ENCODE peak calls at places on chromosomes 6 and 20, in six cellular contexts. One of them, this sample, is unnamed.

GRCh38 chr6:13308332-13308731 is 20.0 kb downstream of the TBC1D7 start:
- DNase-seq in SK-N-SH: no peak
- DNase-seq in GM12878: no peak
- DNase-seq in HepG2: no peak
- DNase-seq in K562: no peak
- DNase-seq in IMR-90: no peak
- DNase-seq in this sample: no peak

GRCh38 chr6:89782222-89782621 is 37.4 kb downstream of the MDN1 start:
- DNase-seq in IMR-90: no peak
- DNase-seq in HepG2: no peak
- DNase-seq in GM12878: no peak
- DNase-seq in SK-N-SH: no peak
- DNase-seq in K562: no peak
- DNase-seq in this sample: no peak

GRCh38 chr6:87899499-87900147 is 148.0 kb upstream of the SPACA1 start:
- DNase-seq in IMR-90: no peak
- DNase-seq in HepG2: peak; percentile 39
- DNase-seq in K562: no peak
- DNase-seq in SK-N-SH: no peak
- DNase-seq in GM12878: no peak
- DNase-seq in this sample: no peak

GRCh38 chr20:49319204-49319809 is 41.5 kb upstream of the ZNFX1 start:
- DNase-seq in SK-N-SH: no peak
- DNase-seq in HepG2: no peak
- DNase-seq in K562: peak; percentile 48
- DNase-seq in IMR-90: no peak
- DNase-seq in GM12878: no peak
- DNase-seq in this sample: no peak

GRCh38 chr6:13873288-13874190 is 51.2 kb upstream of the RNF182 start:
- DNase-seq in SK-N-SH: peak; percentile 92
- DNase-seq in IMR-90: no peak
- DNase-seq in K562: peak; percentile 90
- DNase-seq in GM12878: peak; percentile 5
- DNase-seq in HepG2: peak; percentile 69
- DNase-seq in this sample: peak; percentile 66

GRCh38 chr6:43947860-43948259 is 177.8 kb downstream of the VEGFA start:
- DNase-seq in SK-N-SH: no peak
- DNase-seq in HepG2: no peak
- DNase-seq in IMR-90: no peak
- DNase-seq in GM12878: no peak
- DNase-seq in K562: no peak
- DNase-seq in this sample: no peak

GRCh38 chr20:8756410-8756809 is 312.5 kb upstream of the PLCB4 start:
- DNase-seq in SK-N-SH: no peak
- DNase-seq in IMR-90: peak; percentile 96
- DNase-seq in GM12878: no peak
- DNase-seq in K562: peak; percentile 29
- DNase-seq in HepG2: peak; percentile 60
- DNase-seq in this sample: peak; percentile 87

GRCh38 chr6:137025786-137026730 is 18.7 kb downstream of the IL20RA start:
- DNase-seq in SK-N-SH: no peak
- DNase-seq in HepG2: no peak
- DNase-seq in K562: no peak
- DNase-seq in IMR-90: no peak
- DNase-seq in GM12878: peak; percentile 56
- DNase-seq in this sample: no peak

GRCh38 chr20:17966432-17967312 is 1.9 kb downstream of the SNX5 start:
- DNase-seq in HepG2: peak; percentile 67
- DNase-seq in IMR-90: peak; percentile 42
- DNase-seq in K562: no peak
- DNase-seq in SK-N-SH: peak; percentile 55
- DNase-seq in GM12878: no peak
- DNase-seq in this sample: peak; percentile 47

GRCh38 chr6:161374971-161375873 is 101.4 kb upstream of the AGPAT4 start:
- DNase-seq in K562: peak; percentile 78
- DNase-seq in GM12878: no peak
- DNase-seq in IMR-90: no peak
- DNase-seq in SK-N-SH: peak; percentile 78
- DNase-seq in HepG2: peak; percentile 9
- DNase-seq in this sample: no peak

GRCh38 chr6:133701633-133702331 is 187.1 kb upstream of the TCF21 start:
- DNase-seq in HepG2: no peak
- DNase-seq in IMR-90: peak; percentile 48
- DNase-seq in SK-N-SH: no peak
- DNase-seq in K562: peak; percentile 89
- DNase-seq in GM12878: no peak
- DNase-seq in this sample: no peak

GRCh38 chr6:17877196-17877889 is 110.1 kb downstream of the KIF13A start:
- DNase-seq in GM12878: no peak
- DNase-seq in K562: no peak
- DNase-seq in SK-N-SH: no peak
- DNase-seq in IMR-90: peak; percentile 81
- DNase-seq in HepG2: no peak
- DNase-seq in this sample: peak; percentile 81

GRCh38 chr6:155872961-155873360 is 417.3 kb upstream of the NOX3 start:
- DNase-seq in IMR-90: no peak
- DNase-seq in GM12878: no peak
- DNase-seq in K562: no peak
- DNase-seq in SK-N-SH: no peak
- DNase-seq in HepG2: no peak
- DNase-seq in this sample: no peak

GRCh38 chr6:62175195-62175594 is 110.8 kb downstream of the KHDRBS2 start:
- DNase-seq in IMR-90: no peak
- DNase-seq in HepG2: no peak
- DNase-seq in SK-N-SH: no peak
- DNase-seq in K562: no peak
- DNase-seq in GM12878: no peak
- DNase-seq in this sample: no peak

GRCh38 chr20:8322654-8323053 is 190.6 kb downstream of the PLCB1 start:
- DNase-seq in SK-N-SH: no peak
- DNase-seq in K562: no peak
- DNase-seq in IMR-90: no peak
- DNase-seq in HepG2: no peak
- DNase-seq in GM12878: no peak
- DNase-seq in this sample: no peak

GRCh38 chr20:12617076-12617475 is 391.7 kb upstream of the SPTLC3 start:
- DNase-seq in HepG2: no peak
- DNase-seq in IMR-90: no peak
- DNase-seq in GM12878: no peak
- DNase-seq in K562: no peak
- DNase-seq in SK-N-SH: no peak
- DNase-seq in this sample: no peak

GRCh38 chr6:54830216-54830615 is 16.4 kb upstream of the FAM83B start:
- DNase-seq in HepG2: no peak
- DNase-seq in IMR-90: no peak
- DNase-seq in K562: no peak
- DNase-seq in SK-N-SH: no peak
- DNase-seq in GM12878: no peak
- DNase-seq in this sample: no peak

GRCh38 chr6:84763397-84764331 is 734 bp downstream of the TBX18 start:
- DNase-seq in K562: peak; percentile 92
- DNase-seq in HepG2: no peak
- DNase-seq in IMR-90: peak; percentile 14
- DNase-seq in GM12878: no peak
- DNase-seq in SK-N-SH: peak; percentile 56
- DNase-seq in this sample: peak; percentile 53

GRCh38 chr6:30676660-30677270 is 4.0 kb upstream of the DHX16 start:
- DNase-seq in K562: no peak
- DNase-seq in IMR-90: no peak
- DNase-seq in GM12878: no peak
- DNase-seq in HepG2: no peak
- DNase-seq in SK-N-SH: no peak
- DNase-seq in this sample: no peak

GRCh38 chr20:1322511-1323245 is 6.3 kb downstream of the SDCBP2 start:
- DNase-seq in K562: no peak
- DNase-seq in IMR-90: peak; percentile 99
- DNase-seq in SK-N-SH: no peak
- DNase-seq in GM12878: no peak
- DNase-seq in HepG2: no peak
- DNase-seq in this sample: no peak
- TF ChIP-seq SMC3 in K562: no peak
- TF ChIP-seq SMC3 in IMR-90: no peak
- TF ChIP-seq SMC3 in SK-N-SH: no peak
- TF ChIP-seq SMC3 in GM12878: no peak
- TF ChIP-seq SMC3 in HepG2: no peak
- TF ChIP-seq SMC3 in this sample: no peak

DNA sequence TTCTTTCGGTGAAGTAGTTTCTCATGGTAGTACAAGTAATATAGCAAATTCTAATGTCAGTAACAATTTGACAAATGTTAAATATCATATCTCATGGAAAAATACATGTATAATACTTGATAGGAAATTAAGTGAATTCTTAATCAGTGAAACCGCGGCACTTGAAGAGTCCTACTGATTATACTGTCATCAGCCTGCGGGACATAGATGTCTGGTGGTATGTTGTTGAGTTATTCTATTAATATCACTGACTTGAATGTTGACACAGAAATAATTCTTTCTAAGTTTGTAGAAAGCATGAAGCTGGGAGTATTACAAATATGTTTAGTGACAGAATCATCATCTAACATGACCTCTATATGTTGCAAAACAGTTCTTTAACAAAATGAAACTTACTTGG is 479.8 kb upstream of the IMPG1 start:
- DNase-seq in IMR-90: no peak
- DNase-seq in HepG2: no peak
- DNase-seq in GM12878: no peak
- DNase-seq in K562: no peak
- DNase-seq in SK-N-SH: no peak
- DNase-seq in this sample: no peak
- TF ChIP-seq SMC3 in IMR-90: no peak
- TF ChIP-seq SMC3 in HepG2: no peak
- TF ChIP-seq SMC3 in GM12878: no peak
- TF ChIP-seq SMC3 in K562: no peak
- TF ChIP-seq SMC3 in SK-N-SH: no peak
- TF ChIP-seq SMC3 in this sample: no peak

GRCh38 chr6:53139841-53140413 is 8.7 kb downstream of the GCM1 start:
- DNase-seq in K562: no peak
- DNase-seq in HepG2: peak; percentile 63
- DNase-seq in IMR-90: no peak
- DNase-seq in SK-N-SH: no peak
- DNase-seq in GM12878: no peak
- DNase-seq in this sample: no peak

GRCh38 chr6:53136000-53136609 is 12.5 kb downstream of the GCM1 start:
- DNase-seq in SK-N-SH: no peak
- DNase-seq in HepG2: no peak
- DNase-seq in IMR-90: no peak
- DNase-seq in K562: no peak
- DNase-seq in GM12878: no peak
- DNase-seq in this sample: no peak

GRCh38 chr6:53130891-53131290 is 17.8 kb downstream of the GCM1 start:
- DNase-seq in SK-N-SH: no peak
- DNase-seq in IMR-90: no peak
- DNase-seq in GM12878: no peak
- DNase-seq in HepG2: no peak
- DNase-seq in K562: no peak
- DNase-seq in this sample: no peak

GRCh38 chr6:53133961-53134360 is 14.7 kb downstream of the GCM1 start:
- DNase-seq in HepG2: no peak
- DNase-seq in SK-N-SH: no peak
- DNase-seq in K562: no peak
- DNase-seq in GM12878: no peak
- DNase-seq in IMR-90: no peak
- DNase-seq in this sample: no peak

GRCh38 chr6:53134601-53135235 is 13.9 kb downstream of the GCM1 start:
- DNase-seq in HepG2: peak; percentile 100
- DNase-seq in K562: peak; percentile 37
- DNase-seq in GM12878: no peak
- DNase-seq in SK-N-SH: no peak
- DNase-seq in IMR-90: no peak
- DNase-seq in this sample: no peak
- TF ChIP-seq SMC3 in HepG2: no peak
- TF ChIP-seq SMC3 in K562: no peak
- TF ChIP-seq SMC3 in GM12878: no peak
- TF ChIP-seq SMC3 in SK-N-SH: no peak
- TF ChIP-seq SMC3 in IMR-90: no peak
- TF ChIP-seq SMC3 in this sample: no peak

GRCh38 chr20:38946836-38947235 is 15.3 kb upstream of the DHX35 start:
- DNase-seq in IMR-90: no peak
- DNase-seq in HepG2: no peak
- DNase-seq in GM12878: no peak
- DNase-seq in SK-N-SH: no peak
- DNase-seq in K562: no peak
- DNase-seq in this sample: no peak

GRCh38 chr20:38952153-38952552 is 10.0 kb upstream of the DHX35 start:
- DNase-seq in SK-N-SH: no peak
- DNase-seq in GM12878: no peak
- DNase-seq in K562: no peak
- DNase-seq in IMR-90: no peak
- DNase-seq in HepG2: no peak
- DNase-seq in this sample: no peak

GRCh38 chr20:38950254-38950653 is 11.9 kb upstream of the DHX35 start:
- DNase-seq in SK-N-SH: no peak
- DNase-seq in IMR-90: no peak
- DNase-seq in K562: no peak
- DNase-seq in HepG2: no peak
- DNase-seq in GM12878: no peak
- DNase-seq in this sample: no peak

GRCh38 chr20:38951611-38952010 is 10.5 kb upstream of the DHX35 start:
- DNase-seq in HepG2: no peak
- DNase-seq in K562: no peak
- DNase-seq in GM12878: no peak
- DNase-seq in SK-N-SH: no peak
- DNase-seq in IMR-90: no peak
- DNase-seq in this sample: no peak

GRCh38 chr20:38947931-38948362 is 14.2 kb upstream of the DHX35 start:
- DNase-seq in IMR-90: no peak
- DNase-seq in HepG2: no peak
- DNase-seq in GM12878: no peak
- DNase-seq in SK-N-SH: no peak
- DNase-seq in K562: peak; percentile 89
- DNase-seq in this sample: no peak
- TF ChIP-seq SMC3 in IMR-90: no peak
- TF ChIP-seq SMC3 in HepG2: no peak
- TF ChIP-seq SMC3 in GM12878: no peak
- TF ChIP-seq SMC3 in SK-N-SH: no peak
- TF ChIP-seq SMC3 in K562: no peak
- TF ChIP-seq SMC3 in this sample: no peak

GRCh38 chr6:80280258-80281010 is 174.0 kb downstream of the BCKDHB start:
- DNase-seq in SK-N-SH: no peak
- DNase-seq in HepG2: no peak
- DNase-seq in IMR-90: peak; percentile 49
- DNase-seq in GM12878: no peak
- DNase-seq in K562: peak; percentile 33
- DNase-seq in this sample: no peak
- TF ChIP-seq SMC3 in SK-N-SH: no peak
- TF ChIP-seq SMC3 in HepG2: no peak
- TF ChIP-seq SMC3 in IMR-90: no peak
- TF ChIP-seq SMC3 in GM12878: no peak
- TF ChIP-seq SMC3 in K562: no peak
- TF ChIP-seq SMC3 in this sample: no peak